ENCODE peak calls at places on chromosomes 5 and 9, in six cellular contexts. One of them, this sample, is unnamed.

GRCh38 chr9:98271479-98271878 is 16.0 kb upstream of the TBC1D2 start:
- DNase-seq in ovary: no peak
- DNase-seq in tibial nerve: no peak
- DNase-seq in lower leg skin: no peak
- DNase-seq in transverse colon: no peak
- DNase-seq in sigmoid colon: no peak
- DNase-seq in this sample: no peak

GRCh38 chr5:104845541-104845940 is 1283.0 kb upstream of the NUDT12 start:
- DNase-seq in ovary: no peak
- DNase-seq in lower leg skin: no peak
- DNase-seq in transverse colon: no peak
- DNase-seq in sigmoid colon: no peak
- DNase-seq in tibial nerve: no peak
- DNase-seq in this sample: no peak

GRCh38 chr5:41346609-41347008 is 133.3 kb upstream of the C6 start:
- DNase-seq in ovary: no peak
- DNase-seq in lower leg skin: no peak
- DNase-seq in sigmoid colon: no peak
- DNase-seq in transverse colon: no peak
- DNase-seq in tibial nerve: no peak
- DNase-seq in this sample: no peak

GRCh38 chr5:7396169-7397004 is 449 bp downstream of the ADCY2 start:
- DNase-seq in sigmoid colon: no peak
- DNase-seq in lower leg skin: no peak
- DNase-seq in tibial nerve: no peak
- DNase-seq in transverse colon: no peak
- DNase-seq in ovary: peak
- DNase-seq in this sample: no peak

GRCh38 chr9:107239474-107239873 is 43.6 kb upstream of the RAD23B start:
- DNase-seq in ovary: no peak
- DNase-seq in transverse colon: no peak
- DNase-seq in sigmoid colon: no peak
- DNase-seq in tibial nerve: no peak
- DNase-seq in lower leg skin: no peak
- DNase-seq in this sample: peak

GRCh38 chr5:122202952-122203351 is 73.6 kb downstream of the ZNF474 start:
- DNase-seq in tibial nerve: no peak
- DNase-seq in transverse colon: no peak
- DNase-seq in lower leg skin: no peak
- DNase-seq in sigmoid colon: no peak
- DNase-seq in ovary: no peak
- DNase-seq in this sample: no peak

GRCh38 chr5:124628721-124629596 is 117.5 kb downstream of the ZNF608 start:
- DNase-seq in ovary: peak
- DNase-seq in lower leg skin: peak
- DNase-seq in transverse colon: no peak
- DNase-seq in tibial nerve: no peak
- DNase-seq in sigmoid colon: peak
- DNase-seq in this sample: no peak

GRCh38 chr9:77807295-77807694 is 159.2 kb upstream of the GNA14 start:
- DNase-seq in ovary: no peak
- DNase-seq in lower leg skin: peak
- DNase-seq in sigmoid colon: no peak
- DNase-seq in transverse colon: no peak
- DNase-seq in tibial nerve: no peak
- DNase-seq in this sample: peak

GRCh38 chr5:2722901-2723300 is 28.6 kb downstream of the IRX2 start:
- DNase-seq in lower leg skin: no peak
- DNase-seq in sigmoid colon: peak
- DNase-seq in ovary: no peak
- DNase-seq in tibial nerve: no peak
- DNase-seq in transverse colon: no peak
- DNase-seq in this sample: no peak

GRCh38 chr5:160087244-160087643 is 32.0 kb downstream of the PWWP2A start:
- DNase-seq in tibial nerve: no peak
- DNase-seq in lower leg skin: no peak
- DNase-seq in sigmoid colon: no peak
- DNase-seq in ovary: no peak
- DNase-seq in transverse colon: no peak
- DNase-seq in this sample: no peak

GRCh38 chr5:96080557-96080956 is 118.9 kb upstream of the ELL2 start:
- DNase-seq in lower leg skin: no peak
- DNase-seq in transverse colon: no peak
- DNase-seq in sigmoid colon: no peak
- DNase-seq in ovary: no peak
- DNase-seq in tibial nerve: no peak
- DNase-seq in this sample: peak

GRCh38 chr5:36066540-36067210 is at the start of gene UGT3A2:
- DNase-seq in transverse colon: no peak
- DNase-seq in lower leg skin: no peak
- DNase-seq in ovary: no peak
- DNase-seq in tibial nerve: no peak
- DNase-seq in sigmoid colon: no peak
- DNase-seq in this sample: no peak

GRCh38 chr9:122126340-122127333 is 32.9 kb downstream of the NDUFA8 start:
- DNase-seq in transverse colon: no peak
- DNase-seq in sigmoid colon: peak
- DNase-seq in lower leg skin: no peak
- DNase-seq in tibial nerve: no peak
- DNase-seq in ovary: no peak
- DNase-seq in this sample: peak

GRCh38 chr5:74251106-74252032 is 389.2 kb downstream of the ENC1 start:
- DNase-seq in sigmoid colon: peak
- DNase-seq in transverse colon: peak
- DNase-seq in tibial nerve: peak
- DNase-seq in ovary: peak
- DNase-seq in lower leg skin: peak
- DNase-seq in this sample: no peak

GRCh38 chr5:74895906-74896305 is 29.7 kb upstream of the FAM169A start:
- DNase-seq in tibial nerve: peak
- DNase-seq in lower leg skin: peak
- DNase-seq in transverse colon: peak
- DNase-seq in ovary: no peak
- DNase-seq in sigmoid colon: no peak
- DNase-seq in this sample: no peak

GRCh38 chr5:64074533-64074932 is 91.1 kb upstream of the RNF180 start:
- DNase-seq in tibial nerve: no peak
- DNase-seq in ovary: no peak
- DNase-seq in lower leg skin: no peak
- DNase-seq in transverse colon: no peak
- DNase-seq in sigmoid colon: no peak
- DNase-seq in this sample: peak

GRCh38 chr5:53239301-53239990 is 129.9 kb upstream of the MOCS2 start:
- DNase-seq in lower leg skin: no peak
- DNase-seq in sigmoid colon: no peak
- DNase-seq in tibial nerve: no peak
- DNase-seq in ovary: no peak
- DNase-seq in transverse colon: no peak
- DNase-seq in this sample: no peak

GRCh38 chr9:107703651-107704050 is 214.1 kb upstream of the KLF4 start:
- DNase-seq in tibial nerve: no peak
- DNase-seq in sigmoid colon: no peak
- DNase-seq in lower leg skin: no peak
- DNase-seq in ovary: no peak
- DNase-seq in transverse colon: no peak
- DNase-seq in this sample: no peak

GRCh38 chr5:148984333-148984732 is 78.5 kb downstream of the SH3TC2 start:
- DNase-seq in sigmoid colon: no peak
- DNase-seq in lower leg skin: no peak
- DNase-seq in transverse colon: no peak
- DNase-seq in ovary: no peak
- DNase-seq in tibial nerve: no peak
- DNase-seq in this sample: no peak

GRCh38 chr5:179827684-179828083 is 7.0 kb downstream of the SQSTM1 start:
- DNase-seq in tibial nerve: no peak
- DNase-seq in sigmoid colon: peak
- DNase-seq in ovary: no peak
- DNase-seq in transverse colon: peak
- DNase-seq in lower leg skin: peak
- DNase-seq in this sample: no peak

GRCh38 chr9:81592890-81593271 is 96.5 kb downstream of the TLE1 start:
- DNase-seq in lower leg skin: peak
- DNase-seq in tibial nerve: peak
- DNase-seq in ovary: no peak
- DNase-seq in transverse colon: peak
- DNase-seq in sigmoid colon: peak
- DNase-seq in this sample: no peak

GRCh38 chr9:126443144-126443543 is 116.5 kb downstream of the MVB12B start:
- DNase-seq in ovary: no peak
- DNase-seq in transverse colon: no peak
- DNase-seq in tibial nerve: no peak
- DNase-seq in lower leg skin: no peak
- DNase-seq in sigmoid colon: peak
- DNase-seq in this sample: no peak

GRCh38 chr5:77437194-77437593 is 54.9 kb downstream of the WDR41 start:
- DNase-seq in transverse colon: no peak
- DNase-seq in lower leg skin: no peak
- DNase-seq in ovary: no peak
- DNase-seq in sigmoid colon: no peak
- DNase-seq in tibial nerve: no peak
- DNase-seq in this sample: no peak

GRCh38 chr9:84597131-84597530 is 72.4 kb upstream of the NTRK2 start:
- DNase-seq in sigmoid colon: no peak
- DNase-seq in lower leg skin: no peak
- DNase-seq in ovary: no peak
- DNase-seq in tibial nerve: no peak
- DNase-seq in transverse colon: no peak
- DNase-seq in this sample: no peak

GRCh38 chr5:178436326-178436940 is 153.8 kb downstream of the COL23A1 start:
- DNase-seq in tibial nerve: no peak
- DNase-seq in sigmoid colon: peak
- DNase-seq in ovary: no peak
- DNase-seq in lower leg skin: no peak
- DNase-seq in transverse colon: no peak
- DNase-seq in this sample: no peak

GRCh38 chr5:177297922-177298321 is 5.6 kb downstream of the RAB24 start:
- DNase-seq in ovary: no peak
- DNase-seq in transverse colon: no peak
- DNase-seq in sigmoid colon: no peak
- DNase-seq in lower leg skin: no peak
- DNase-seq in tibial nerve: no peak
- DNase-seq in this sample: no peak
- TF ChIP-seq POLR2A in ovary: no peak
- TF ChIP-seq POLR2A in transverse colon: no peak
- TF ChIP-seq POLR2A in sigmoid colon: no peak
- TF ChIP-seq POLR2A in lower leg skin: no peak
- TF ChIP-seq POLR2A in tibial nerve: no peak
- TF ChIP-seq POLR2A in this sample: no peak

GRCh38 chr5:39074009-39074886 is at the start of gene RICTOR:
- DNase-seq in transverse colon: peak
- DNase-seq in tibial nerve: peak
- DNase-seq in ovary: peak
- DNase-seq in lower leg skin: peak
- DNase-seq in sigmoid colon: peak
- DNase-seq in this sample: peak
- TF ChIP-seq POLR2A in transverse colon: peak
- TF ChIP-seq POLR2A in tibial nerve: peak
- TF ChIP-seq POLR2A in ovary: peak
- TF ChIP-seq POLR2A in lower leg skin: no peak
- TF ChIP-seq POLR2A in sigmoid colon: no peak
- TF ChIP-seq POLR2A in this sample: peak

GRCh38 chr5:107672212-107673105 is 1.7 kb upstream of the EFNA5 start:
- DNase-seq in transverse colon: peak
- DNase-seq in ovary: peak
- DNase-seq in tibial nerve: peak
- DNase-seq in sigmoid colon: peak
- DNase-seq in lower leg skin: peak
- DNase-seq in this sample: peak
- TF ChIP-seq POLR2A in transverse colon: no peak
- TF ChIP-seq POLR2A in ovary: no peak
- TF ChIP-seq POLR2A in tibial nerve: no peak
- TF ChIP-seq POLR2A in sigmoid colon: no peak
- TF ChIP-seq POLR2A in lower leg skin: no peak
- TF ChIP-seq POLR2A in this sample: no peak

GRCh38 chr9:17807670-17808282 is 228.9 kb downstream of the SH3GL2 start:
- DNase-seq in sigmoid colon: no peak
- DNase-seq in ovary: no peak
- DNase-seq in tibial nerve: no peak
- DNase-seq in transverse colon: peak
- DNase-seq in lower leg skin: no peak
- DNase-seq in this sample: no peak

GRCh38 chr9:17799383-17799782 is 220.5 kb downstream of the SH3GL2 start:
- DNase-seq in ovary: no peak
- DNase-seq in lower leg skin: no peak
- DNase-seq in transverse colon: no peak
- DNase-seq in tibial nerve: no peak
- DNase-seq in sigmoid colon: no peak
- DNase-seq in this sample: no peak

GRCh38 chr9:17800397-17800796 is 221.5 kb downstream of the SH3GL2 start:
- DNase-seq in transverse colon: no peak
- DNase-seq in sigmoid colon: no peak
- DNase-seq in lower leg skin: no peak
- DNase-seq in tibial nerve: no peak
- DNase-seq in ovary: no peak
- DNase-seq in this sample: no peak

DNA sequence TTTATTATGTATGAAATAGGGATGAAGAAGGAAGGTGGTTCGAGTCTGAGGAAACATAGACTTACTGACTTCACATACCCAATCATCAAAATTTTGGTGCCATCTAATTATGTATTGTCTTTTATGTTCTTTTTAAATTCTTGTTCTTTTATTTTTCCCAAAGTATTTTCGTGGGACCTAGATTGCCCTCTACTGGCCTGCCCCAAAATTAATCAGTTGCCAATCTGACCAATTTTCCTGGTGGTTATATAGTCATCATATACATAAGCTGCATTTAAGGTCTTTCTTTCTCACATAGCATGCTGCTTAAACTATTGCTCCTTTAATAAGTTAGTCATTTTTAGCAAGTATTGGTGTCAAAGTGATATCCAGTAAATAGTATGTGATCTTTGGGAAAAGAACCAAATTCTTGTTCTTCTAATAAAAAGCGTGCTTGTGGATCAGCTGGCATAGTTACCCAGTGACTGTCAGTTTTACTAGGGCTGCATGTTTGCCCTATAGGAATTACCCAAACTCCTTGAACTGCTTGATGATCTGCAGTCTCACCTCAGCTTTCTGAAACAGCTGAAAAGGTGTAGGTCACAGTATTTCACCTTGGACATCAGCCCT is 223.5 kb downstream of the SH3GL2 start:
- DNase-seq in ovary: no peak
- DNase-seq in tibial nerve: no peak
- DNase-seq in transverse colon: no peak
- DNase-seq in sigmoid colon: no peak
- DNase-seq in lower leg skin: no peak
- DNase-seq in this sample: peak
- TF ChIP-seq POLR2A in ovary: no peak
- TF ChIP-seq POLR2A in tibial nerve: no peak
- TF ChIP-seq POLR2A in transverse colon: no peak
- TF ChIP-seq POLR2A in sigmoid colon: no peak
- TF ChIP-seq POLR2A in lower leg skin: no peak
- TF ChIP-seq POLR2A in this sample: no peak

DNA sequence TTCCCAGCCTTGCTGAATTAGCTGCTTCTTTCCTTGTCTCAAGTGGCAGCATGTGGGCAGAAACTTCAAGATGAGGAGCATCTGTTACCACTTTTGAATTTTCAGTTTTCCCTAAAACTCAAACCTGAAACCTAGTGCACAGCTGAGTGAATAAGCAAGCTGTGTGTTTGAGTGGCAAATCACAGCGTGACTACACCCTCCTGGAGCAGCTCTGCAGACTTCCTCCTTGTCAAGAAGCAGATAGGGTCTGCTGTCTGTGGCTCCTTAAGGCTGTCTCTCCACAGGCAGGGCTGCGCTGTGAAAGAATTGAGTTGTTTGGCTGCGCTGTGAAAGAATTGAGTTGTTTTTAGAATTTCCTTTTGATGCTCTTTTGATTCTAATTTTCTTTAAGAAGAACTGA is 179.7 kb upstream of the HAPLN1 start:
- DNase-seq in ovary: no peak
- DNase-seq in transverse colon: no peak
- DNase-seq in tibial nerve: no peak
- DNase-seq in sigmoid colon: no peak
- DNase-seq in lower leg skin: no peak
- DNase-seq in this sample: no peak
- TF ChIP-seq POLR2A in ovary: no peak
- TF ChIP-seq POLR2A in transverse colon: no peak
- TF ChIP-seq POLR2A in tibial nerve: no peak
- TF ChIP-seq POLR2A in sigmoid colon: no peak
- TF ChIP-seq POLR2A in lower leg skin: no peak
- TF ChIP-seq POLR2A in this sample: no peak